ENCODE peak calls at places on chromosome 18, in nine cellular contexts. Y is left lung, H is right cardiac atrium, N is H9, M is transverse colon, U is cardiac muscle cell, X is IMR-90, B is uterus, D is tibial nerve. P is an unnamed sample.

GRCh38 chr18:55300469-55301195 is 287.4 kb downstream of the TCF4 start:
- DNase-seq in Y (no peak), H (no peak), N (no peak), M (no peak), U (no peak), X (peak; percentile 37), B (peak; percentile 21), D (no peak), P (peak; percentile 6)

GRCh38 chr18:58694720-58695468 is 23.6 kb downstream of the MALT1 start:
- DNase-seq in Y (no peak), H (no peak), N (no peak), M (no peak), U (no peak), X (no peak), B (no peak), D (no peak), P (no peak)

GRCh38 chr18:136433-136832 is 21.9 kb upstream of the USP14 start:
- DNase-seq in Y (no peak), H (no peak), N (no peak), M (peak; percentile 10), U (no peak), X (no peak), B (no peak), D (no peak), P (no peak)

GRCh38 chr18:58856881-58857280 is 7.8 kb upstream of the ZNF532 start:
- DNase-seq in Y (no peak), H (no peak), N (no peak), M (no peak), U (no peak), X (peak; percentile 83), B (no peak), D (no peak), P (no peak)

GRCh38 chr18:5294113-5294617 is 1.4 kb downstream of the ZBTB14 start:
- DNase-seq in Y (peak; percentile 48), H (no peak), N (no peak), M (peak; percentile 73), U (no peak), X (peak; percentile 5), B (no peak), D (no peak), P (no peak)

GRCh38 chr18:28793911-28794310 is 617.0 kb upstream of the CDH2 start:
- DNase-seq in Y (no peak), H (no peak), N (no peak), M (no peak), U (no peak), X (no peak), B (no peak), D (no peak), P (no peak)

GRCh38 chr18:51236225-51236624 is 38.7 kb upstream of the MEX3C start:
- DNase-seq in Y (no peak), H (no peak), N (no peak), M (no peak), U (no peak), X (peak; percentile 13), B (no peak), D (no peak), P (no peak)

GRCh38 chr18:58552057-58552461 is 76.8 kb downstream of the ALPK2 start:
- DNase-seq in Y (no peak), H (no peak), N (no peak), M (no peak), U (no peak), X (peak; percentile 63), B (no peak), D (no peak), P (no peak)

GRCh38 chr18:63207825-63208224 is 111.7 kb downstream of the BCL2 start:
- DNase-seq in Y (no peak), H (no peak), N (no peak), M (no peak), U (no peak), X (no peak), B (no peak), D (no peak), P (no peak)

GRCh38 chr18:78586596-78586995 is 393.0 kb upstream of the SALL3 start:
- DNase-seq in Y (no peak), H (no peak), N (no peak), M (no peak), U (no peak), X (no peak), B (no peak), D (no peak), P (no peak)

GRCh38 chr18:25862881-25863600 is 227.4 kb downstream of the SS18 start:
- DNase-seq in Y (no peak), H (no peak), N (no peak), M (no peak), U (no peak), X (no peak), B (no peak), D (no peak), P (no peak)

GRCh38 chr18:74972354-74972753 is 236.6 kb downstream of the PTGR3 start:
- DNase-seq in Y (no peak), H (no peak), N (no peak), M (no peak), U (no peak), X (no peak), B (no peak), D (no peak), P (no peak)

GRCh38 chr18:25560369-25560768 is 208.4 kb upstream of the ZNF521 start:
- DNase-seq in Y (no peak), H (no peak), N (no peak), M (no peak), U (no peak), X (no peak), B (no peak), D (no peak), P (peak; percentile 17)

GRCh38 chr18:79884296-79884962 is 67.0 kb downstream of the SLC66A2 start:
- DNase-seq in Y (no peak), H (no peak), N (no peak), M (no peak), U (no peak), X (no peak), B (no peak), D (no peak), P (no peak)

GRCh38 chr18:49185636-49186035 is 234.9 kb upstream of the SMAD7 start:
- DNase-seq in Y (no peak), H (no peak), N (no peak), M (no peak), U (no peak), X (peak; percentile 30), B (no peak), D (no peak), P (no peak)

GRCh38 chr18:23094411-23095165 is 40.7 kb upstream of the CABLES1 start:
- DNase-seq in Y (no peak), H (no peak), N (peak; percentile 48), M (no peak), U (no peak), X (no peak), B (no peak), D (no peak), P (no peak)

GRCh38 chr18:23103449-23103848 is 31.8 kb upstream of the CABLES1 start:
- DNase-seq in Y (no peak), H (no peak), N (no peak), M (no peak), U (no peak), X (no peak), B (no peak), D (no peak), P (no peak)

GRCh38 chr18:23102498-23103260 is 32.6 kb upstream of the CABLES1 start:
- DNase-seq in Y (no peak), H (no peak), N (no peak), M (no peak), U (no peak), X (no peak), B (no peak), D (no peak), P (no peak)

GRCh38 chr18:23095463-23095862 is 39.8 kb upstream of the CABLES1 start:
- DNase-seq in Y (no peak), H (no peak), N (no peak), M (no peak), U (no peak), X (no peak), B (no peak), D (no peak), P (no peak)

GRCh38 chr18:23099621-23100020 is 35.7 kb upstream of the CABLES1 start:
- DNase-seq in Y (peak; percentile 86), H (no peak), N (no peak), M (peak; percentile 69), U (no peak), X (no peak), B (no peak), D (no peak), P (no peak)
- H3K4me1 ChIP-seq in Y (no peaks in the 10 kb centered on the region), H (no peaks in the 10 kb centered on the region), N (peaks cover 2% of the 10 kb centered on the region), M (peaks cover 6% of the 10 kb centered on the region), U (no peaks in the 10 kb centered on the region), X (no peaks in the 10 kb centered on the region), B (no peaks in the 10 kb centered on the region), D (no peaks in the 10 kb centered on the region), P (no peaks in the 10 kb centered on the region)

DNA sequence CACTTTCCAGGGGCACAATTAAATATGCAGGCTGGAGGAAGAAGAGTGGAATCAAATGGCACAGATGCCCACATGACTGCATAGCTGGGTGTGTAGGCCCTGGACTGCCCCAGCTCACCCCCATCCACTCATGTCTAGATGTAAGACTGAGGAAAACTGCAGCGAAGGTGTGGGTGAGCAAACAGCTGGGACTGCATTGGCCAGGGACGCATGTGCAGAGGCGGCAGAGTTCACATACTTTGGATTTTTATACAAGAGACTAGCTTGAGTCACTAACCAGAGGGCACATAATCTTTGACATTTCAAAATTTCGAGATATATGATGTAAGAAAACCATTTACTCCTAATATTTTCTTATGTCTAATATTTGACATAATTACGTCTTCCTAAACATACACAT is 60.1 kb downstream of the SPIRE1 start:
- DNase-seq in Y (peak; percentile 66), H (peak; percentile 24), N (no peak), M (no peak), U (peak; percentile 54), X (peak; percentile 90), B (no peak), D (no peak), P (peak; percentile 15)
- H3K27ac ChIP-seq in Y (peak overlapping the region; percentile 72), H (no peak overlapping the region), N (no peak overlapping the region), M (no peak overlapping the region), U (peak overlapping the region; percentile 77), X (peak overlapping the region; percentile 16), B (no peak overlapping the region), D (peak overlapping the region; percentile 81), P (no peak overlapping the region)

DNA sequence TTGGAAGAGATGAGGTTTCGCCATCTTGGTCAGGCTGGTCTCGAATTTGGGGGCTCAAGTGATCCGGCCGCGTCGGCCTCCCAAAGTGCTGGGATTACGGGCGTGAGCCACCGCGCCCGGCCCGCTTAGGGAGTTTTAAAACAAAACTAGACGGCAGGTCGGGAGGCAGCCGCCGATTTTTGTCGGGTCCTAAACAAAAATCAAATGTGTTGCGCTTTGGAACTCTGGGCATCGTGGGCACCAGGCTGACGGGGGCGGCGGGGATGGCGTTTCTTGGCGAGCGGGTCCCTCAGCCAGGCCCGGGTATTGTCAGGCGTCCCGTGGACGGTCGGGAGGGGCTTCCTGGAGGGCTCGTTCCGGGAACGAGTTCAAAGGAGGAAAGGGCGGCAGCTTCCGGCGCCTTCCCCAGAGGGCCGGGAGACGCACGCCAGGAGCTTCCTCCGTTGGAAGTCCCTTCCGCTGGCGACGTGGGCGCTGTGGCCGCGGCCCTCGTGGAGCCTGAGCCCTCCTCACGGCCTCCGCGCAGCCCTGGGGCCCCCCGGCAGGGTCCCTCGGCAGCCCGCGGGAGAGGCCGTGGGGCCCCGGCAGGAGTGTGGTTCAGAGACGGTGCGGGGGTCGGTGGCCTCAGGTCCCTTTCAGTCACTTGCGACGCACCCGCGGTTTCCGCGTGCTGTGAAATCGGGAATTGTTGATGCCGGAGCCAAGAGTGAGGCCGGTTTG is 59.2 kb downstream of the EMILIN2 start:
- DNase-seq in Y (peak; percentile 84), H (peak; percentile 84), N (peak; percentile 64), M (peak; percentile 79), U (no peak), X (no peak), B (peak; percentile 73), D (peak; percentile 36), P (peak; percentile 81)
- H3K4me1 ChIP-seq in Y (peaks cover 59% of the 10 kb centered on the region), H (no peaks in the 10 kb centered on the region), N (no peaks in the 10 kb centered on the region), M (peaks cover 17% of the 10 kb centered on the region), U (peaks cover 25% of the 10 kb centered on the region), X (peaks cover 5% of the 10 kb centered on the region), B (no peaks in the 10 kb centered on the region), D (peaks cover 17% of the 10 kb centered on the region), P (peaks cover 63% of the 10 kb centered on the region)

GRCh38 chr18:67516432-67517223 is at the start of gene DSEL:
- DNase-seq in Y (peak; percentile 98), H (peak; percentile 99), N (peak; percentile 98), M (peak; percentile 98), U (peak; percentile 98), X (peak; percentile 94), B (peak; percentile 99), D (peak; percentile 96), P (peak; percentile 99)
- H3K27ac ChIP-seq in Y (peak within 1 kb of the TSS; percentile 91), H (peak within 1 kb of the TSS; percentile 90), N (no peak within 1 kb of the TSS), M (peak within 1 kb of the TSS; percentile 89), U (peak within 1 kb of the TSS; percentile 13), X (peak within 1 kb of the TSS; percentile 96), B (peak within 1 kb of the TSS; percentile 84), D (peak within 1 kb of the TSS; percentile 91), P (peak within 1 kb of the TSS; percentile 86)

P was measured in heart right ventricle.